ENCODE peak calls at places on chromosomes 1 and 21, in ten cellular contexts. Y, N, U, L, K, P, D, B, Q and T are unnamed samples.

GRCh38 chr1:91546301-91546581 is 45.6 kb downstream of the CDC7 start:
- DNase-seq in K (no peak), L (no peak), N (no peak), D (no peak), P (no peak), Q (no peak), U (no peak), B (no peak), Y (no peak), T (no peak)

GRCh38 chr21:44794031-44794374 is 7.6 kb downstream of the UBE2G2 start:
- DNase-seq in D (no peak), B (no peak), Q (no peak), P (no peak), U (no peak), N (no peak), K (no peak), Y (no peak), L (no peak), T (no peak)

GRCh38 chr1:205670611-205671430 is 9.5 kb downstream of the SLC45A3 start:
- DNase-seq in U (no peak), L (no peak), D (no peak), Q (no peak), P (no peak), B (no peak), N (peak; percentile 52), K (no peak), Y (no peak), T (peak; percentile 77)

GRCh38 chr21:15743593-15743992 is 13.8 kb downstream of the USP25 start:
- DNase-seq in U (no peak), D (no peak), P (no peak), Y (no peak), Q (no peak), B (no peak), L (no peak), K (no peak), N (no peak), T (no peak)

GRCh38 chr1:47575855-47576757 is 138.3 kb downstream of the FOXD2 start:
- DNase-seq in P (no peak), D (no peak), B (no peak), Y (peak; percentile 41), U (peak; percentile 22), Q (no peak), K (no peak), N (no peak), L (no peak), T (no peak)

GRCh38 chr1:113812661-113813135 is 422 bp upstream of the RSBN1 start:
- DNase-seq in Y (no peak), Q (no peak), K (peak; percentile 19), U (no peak), B (no peak), L (no peak), N (no peak), D (no peak), P (no peak), T (no peak)

GRCh38 chr1:84300991-84301758 is at the start of gene SAMD13:
- DNase-seq in D (peak; percentile 61), U (peak; percentile 83), P (no peak), K (peak; percentile 84), N (peak; percentile 14), Q (peak; percentile 64), Y (peak; percentile 80), B (no peak), L (peak; percentile 80), T (no peak)

GRCh38 chr1:46512792-46513190 is 23.2 kb downstream of the DMBX1 start:
- DNase-seq in D (no peak), Y (no peak), B (no peak), P (no peak), N (no peak), L (no peak), Q (no peak), K (no peak), U (no peak), T (no peak)

GRCh38 chr1:201028473-201028889 is 5.0 kb upstream of the KIF21B start:
- DNase-seq in Q (peak; percentile 40), U (peak; percentile 17), Y (peak; percentile 15), K (no peak), P (no peak), D (peak; percentile 51), B (no peak), L (no peak), N (no peak), T (no peak)

GRCh38 chr1:205965039-205965630 is 21.9 kb upstream of the SLC26A9 start:
- DNase-seq in K (no peak), D (no peak), Q (no peak), P (no peak), Y (no peak), U (no peak), N (no peak), B (no peak), L (no peak), T (no peak)

GRCh38 chr1:208309771-208310170 is 65.6 kb upstream of the PLXNA2 start:
- DNase-seq in P (no peak), U (no peak), K (no peak), L (no peak), Y (no peak), D (no peak), Q (no peak), B (no peak), N (no peak), T (no peak)

GRCh38 chr1:223421676-223422075 is 28.5 kb downstream of the CCDC185 start:
- DNase-seq in P (no peak), D (no peak), Y (no peak), Q (no peak), N (no peak), U (no peak), K (no peak), L (no peak), B (no peak), T (no peak)

GRCh38 chr21:45091540-45092322 is 17.4 kb downstream of the ADARB1 start:
- DNase-seq in L (no peak), Q (no peak), P (no peak), B (no peak), Y (no peak), U (no peak), N (no peak), D (no peak), K (no peak), T (no peak)

GRCh38 chr1:56168176-56168575 is 411.2 kb downstream of the PLPP3 start:
- DNase-seq in U (no peak), D (no peak), B (no peak), P (no peak), N (no peak), K (no peak), L (no peak), Y (no peak), Q (no peak), T (no peak)

DNA sequence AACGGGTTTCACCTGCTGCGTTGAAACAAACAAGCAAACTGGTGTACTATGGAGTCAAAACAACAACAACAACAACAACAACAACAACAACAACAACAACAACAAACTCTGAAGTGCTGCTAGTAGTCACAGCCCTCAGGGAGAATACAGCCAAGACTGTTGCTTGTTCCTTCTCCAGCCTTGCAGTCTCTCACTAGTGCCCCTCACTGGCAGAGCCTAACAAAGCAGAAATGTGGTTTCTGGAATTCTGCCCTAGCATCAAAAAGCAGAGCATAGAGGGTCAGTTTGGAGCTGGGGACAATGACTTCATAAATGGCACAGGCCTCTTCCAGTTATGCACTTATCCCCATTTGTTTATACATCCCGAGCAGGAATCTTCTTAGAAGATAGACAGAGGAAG is 187.4 kb downstream of the KCNK2 start:
- DNase-seq in U (no peak), B (no peak), Q (no peak), L (no peak), K (no peak), P (no peak), Y (no peak), N (no peak), D (no peak), T (no peak)
- TF ChIP-seq CTCF in U (no peak), B (no peak), Q (no peak), L (no peak), K (no peak), P (no peak), Y (peak; percentile 10), N (no peak), D (no peak), T (no peak)

GRCh38 chr1:245118806-245119205 is 36.0 kb upstream of the KIF26B start:
- DNase-seq in U (no peak), Q (no peak), P (no peak), L (no peak), B (no peak), Y (no peak), K (no peak), N (no peak), D (no peak), T (no peak)
- TF ChIP-seq CTCF in U (no peak), Q (no peak), P (no peak), L (no peak), B (no peak), Y (no peak), K (no peak), N (no peak), D (no peak), T (no peak)

GRCh38 chr1:235832011-235832410 is 34.7 kb downstream of the LYST start:
- DNase-seq in U (no peak), L (no peak), P (no peak), Y (no peak), Q (no peak), K (no peak), N (no peak), B (no peak), D (no peak), T (no peak)

GRCh38 chr1:235838021-235838420 is 28.7 kb downstream of the LYST start:
- DNase-seq in Q (no peak), U (no peak), L (no peak), K (no peak), D (no peak), Y (no peak), B (no peak), P (no peak), N (no peak), T (no peak)

GRCh38 chr1:235834620-235835019 is 32.1 kb downstream of the LYST start:
- DNase-seq in Q (no peak), L (no peak), D (no peak), B (no peak), Y (no peak), K (no peak), U (no peak), P (no peak), N (no peak), T (no peak)

GRCh38 chr1:235831148-235831547 is 35.6 kb downstream of the LYST start:
- DNase-seq in Q (peak; percentile 82), P (no peak), U (peak; percentile 69), Y (peak; percentile 79), B (peak; percentile 3), L (peak; percentile 54), K (peak; percentile 33), D (no peak), N (no peak), T (no peak)

GRCh38 chr1:235835226-235835625 is 31.5 kb downstream of the LYST start:
- DNase-seq in K (peak; percentile 25), L (peak; percentile 34), P (no peak), B (peak; percentile 22), N (no peak), D (no peak), U (peak; percentile 61), Q (no peak), Y (peak; percentile 62), T (peak; percentile 17)
- TF ChIP-seq CTCF in K (no peak), L (peak; percentile 14), P (no peak), B (peak; percentile 30), N (no peak), D (no peak), U (no peak), Q (no peak), Y (peak; percentile 13), T (peak; percentile 38)

DNA sequence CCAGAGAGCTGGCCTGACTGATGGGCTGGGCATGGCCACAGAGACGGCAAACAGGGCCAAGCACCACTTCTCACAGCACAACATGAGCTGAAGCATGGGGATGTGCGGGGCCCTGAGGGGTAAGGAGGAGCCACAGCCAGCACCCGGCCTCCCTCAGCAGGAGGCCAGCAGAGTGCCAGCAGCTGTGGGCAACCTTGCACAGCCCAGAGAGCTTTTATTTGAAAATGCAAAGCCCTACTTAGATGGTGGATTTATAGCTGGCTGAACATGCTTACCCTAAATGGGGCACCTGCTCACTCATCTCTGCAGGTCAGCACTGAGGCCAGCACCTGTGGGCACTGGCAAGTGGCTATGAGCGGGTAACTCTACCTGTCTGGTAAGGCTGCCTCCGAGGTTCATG is 44.1 kb downstream of the SLC66A1 start:
- DNase-seq in N (no peak), K (no peak), P (no peak), L (no peak), D (no peak), B (no peak), Q (no peak), Y (no peak), U (no peak), T (no peak)
- TF ChIP-seq CTCF in N (no peak), K (no peak), P (no peak), L (no peak), D (no peak), B (no peak), Q (no peak), Y (no peak), U (no peak), T (no peak)